ENCODE peak calls at places on chromosomes 12 and 14, in four cellular contexts. A, R, S and I are unnamed samples. For H3K4me1, the result is how much of the 10 kb centered on the place peaks cover.

GRCh38 chr12:51792417-51792816 is 56.1 kb downstream of the FIGNL2 start:
- DNase-seq in A (no peak), R (no peak), S (no peak), I (no peak)

GRCh38 chr14:66508846-66509621 is 1.1 kb downstream of the GPHN start:
- DNase-seq in A (peak), R (no peak), S (peak), I (peak)

GRCh38 chr12:77152623-77153193 is 87.3 kb upstream of the E2F7 start:
- DNase-seq in A (no peak), R (no peak), S (peak), I (no peak)

GRCh38 chr12:53976172-53976822 is 1.5 kb upstream of the HOTAIR start:
- DNase-seq in A (no peak), R (no peak), S (no peak), I (no peak)

GRCh38 chr12:47838286-47838931 is 18.7 kb upstream of the HDAC7 start:
- DNase-seq in A (no peak), R (no peak), S (no peak), I (peak)

GRCh38 chr14:56794088-56794556 is 16.2 kb downstream of the OTX2 start:
- DNase-seq in A (no peak), R (no peak), S (no peak), I (no peak)

GRCh38 chr14:68244272-68244975 is 424.8 kb downstream of the RAD51B start:
- DNase-seq in A (no peak), R (no peak), S (no peak), I (no peak)

GRCh38 chr14:76647699-76648298 is 113.5 kb upstream of the VASH1 start:
- DNase-seq in A (no peak), R (no peak), S (peak), I (no peak)

GRCh38 chr14:51776102-51776894 is 84.1 kb upstream of the GNG2 start:
- DNase-seq in A (peak), R (no peak), S (peak), I (no peak)

GRCh38 chr14:28101992-28102391 is 664.6 kb upstream of the FOXG1 start:
- DNase-seq in A (no peak), R (no peak), S (no peak), I (no peak)

GRCh38 chr14:64159588-64159987 is 134.6 kb downstream of the ESR2 start:
- DNase-seq in A (no peak), R (no peak), S (no peak), I (no peak)

GRCh38 chr14:53128706-53129105 is 24.4 kb downstream of the DDHD1 start:
- DNase-seq in A (no peak), R (no peak), S (no peak), I (no peak)

GRCh38 chr12:27185234-27186045 is 58.6 kb upstream of the STK38L start:
- DNase-seq in A (no peak), R (no peak), S (peak), I (no peak)

GRCh38 chr12:92561543-92561899 is 141.3 kb upstream of the PLEKHG7 start:
- DNase-seq in A (peak), R (peak), S (peak), I (no peak)

GRCh38 chr12:16608346-16608745 is 2.4 kb upstream of the LMO3 start:
- DNase-seq in A (no peak), R (no peak), S (no peak), I (no peak)

GRCh38 chr12:16606201-16606849 is 363 bp upstream of the LMO3 start:
- DNase-seq in A (peak), R (no peak), S (peak), I (no peak)

GRCh38 chr12:16609140-16609539 is 3.2 kb upstream of the LMO3 start:
- DNase-seq in A (peak), R (no peak), S (no peak), I (no peak)

GRCh38 chr12:16606936-16607335 is 974 bp upstream of the LMO3 start:
- DNase-seq in A (no peak), R (no peak), S (no peak), I (no peak)

DNA sequence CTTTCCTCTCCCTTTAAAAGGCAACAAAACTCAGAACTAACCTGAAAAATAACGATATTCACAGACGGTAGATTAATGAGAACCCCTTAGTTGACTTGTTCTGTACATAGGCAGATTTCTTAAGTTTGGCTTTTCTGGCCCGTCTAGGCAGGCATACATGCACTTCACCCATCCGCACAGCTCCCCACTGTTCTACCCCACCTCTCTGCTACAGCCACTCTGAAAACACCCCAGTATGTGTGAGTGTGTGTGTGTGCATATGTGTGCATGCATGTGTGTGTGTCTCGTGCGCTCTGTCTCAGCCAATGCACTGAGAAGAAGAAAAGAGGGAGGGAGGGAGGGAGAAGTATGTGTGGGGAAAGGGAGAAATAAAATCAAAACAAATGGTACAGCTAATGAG is 1.9 kb upstream of the LMO3 start:
- DNase-seq in A (no peak), R (no peak), S (no peak), I (no peak)
- H3K4me1 ChIP-seq in A (under half), R (under half), S (under half), I (under half)

DNA sequence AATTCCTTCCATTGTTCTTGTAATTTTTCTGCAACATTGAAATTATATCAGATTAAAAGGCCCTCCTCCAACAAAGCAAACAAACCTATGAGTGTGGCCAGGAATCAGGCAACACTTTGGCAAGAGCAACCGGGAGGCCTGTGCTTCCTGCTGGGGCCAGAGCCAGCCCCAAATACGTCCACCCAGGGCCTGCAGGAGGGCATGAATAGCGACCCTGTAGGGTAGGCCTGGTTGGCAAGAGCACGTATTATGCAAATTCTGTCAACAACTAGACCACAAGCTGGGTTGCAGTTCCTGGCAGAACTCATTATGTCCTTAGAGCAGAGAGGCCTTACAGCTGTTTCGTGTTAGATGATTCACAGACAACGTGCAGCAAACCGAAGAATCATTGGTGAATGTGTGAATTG is 26.9 kb upstream of the LGALS3 start:
- DNase-seq in A (peak), R (peak), S (peak), I (peak)
- H3K4me1 ChIP-seq in A (under half), R (under half), S (under half), I (under half)

GRCh38 chr14:103539056-103539825 is 10.2 kb downstream of the TRMT61A start:
- DNase-seq in A (no peak), R (no peak), S (no peak), I (no peak)
- H3K4me1 ChIP-seq in A (under half), R (half or more), S (under half), I (under half)

GRCh38 chr14:75437201-75438143 is 9.7 kb downstream of the JDP2 start:
- DNase-seq in A (no peak), R (no peak), S (no peak), I (no peak)
- H3K4me1 ChIP-seq in A (under half), R (under half), S (under half), I (under half)

DNA sequence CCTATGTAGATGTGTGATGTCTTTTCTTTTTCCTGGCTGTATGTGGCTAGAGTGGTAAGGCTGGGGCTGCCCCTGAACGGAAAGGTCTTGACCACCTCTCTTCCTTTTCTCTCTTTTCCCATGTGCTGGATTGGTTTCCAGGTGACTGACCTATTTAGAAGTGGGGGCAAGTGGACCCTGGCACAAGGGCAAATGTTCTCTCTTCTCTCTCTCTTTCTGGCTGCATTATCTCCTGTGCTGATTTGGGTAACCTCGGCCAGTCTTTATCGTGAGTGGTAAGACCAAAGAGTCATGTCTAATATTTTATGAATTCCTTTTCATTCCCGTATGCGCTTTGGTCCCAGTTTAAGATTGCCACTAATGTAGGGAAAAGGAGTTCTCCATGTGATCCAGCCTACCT is 16.2 kb downstream of the ZNF664 start:
- DNase-seq in A (no peak), R (no peak), S (no peak), I (no peak)
- H3K4me1 ChIP-seq in A (under half), R (under half), S (under half), I (under half)